ENCODE peak calls at places on chromosome 5, in seven cellular contexts. R, Z, N, C, P, K and V are unnamed samples. For H3K36me3, the result is how much of the 10 kb centered on the place peaks cover.

GRCh38 chr5:89703799-89704198 is 705.8 kb downstream of the CETN3 start:
- DNase-seq in R (no peak), Z (no peak), N (no peak), C (no peak), P (no peak), K (no peak), V (peak)

GRCh38 chr5:82603280-82603987 is 325.3 kb upstream of the RPS23 start:
- DNase-seq in R (no peak), Z (no peak), N (no peak), C (no peak), P (no peak), K (no peak), V (no peak)

GRCh38 chr5:88889165-88890069 is 6.4 kb upstream of the MEF2C start:
- DNase-seq in R (peak), Z (peak), N (peak), C (no peak), P (no peak), K (peak), V (no peak)

GRCh38 chr5:179122411-179123108 is 62.4 kb downstream of the ZNF354C start:
- DNase-seq in R (peak), Z (no peak), N (no peak), C (no peak), P (no peak), K (peak), V (no peak)

GRCh38 chr5:10532421-10532820 is 31.4 kb upstream of the ANKRD33B start:
- DNase-seq in R (peak), Z (no peak), N (no peak), C (no peak), P (no peak), K (no peak), V (no peak)

GRCh38 chr5:95861858-95862561 is 39.5 kb upstream of the GLRX start:
- DNase-seq in R (no peak), Z (no peak), N (peak), C (peak), P (no peak), K (peak), V (no peak)

GRCh38 chr5:172795401-172795977 is 24.5 kb upstream of the DUSP1 start:
- DNase-seq in R (peak), Z (peak), N (peak), C (peak), P (no peak), K (peak), V (no peak)

GRCh38 chr5:78568212-78568611 is 80.4 kb downstream of the LHFPL2 start:
- DNase-seq in R (no peak), Z (no peak), N (no peak), C (no peak), P (no peak), K (no peak), V (no peak)

GRCh38 chr5:157290981-157291711 is 25.2 kb downstream of the CYFIP2 start:
- DNase-seq in R (no peak), Z (no peak), N (no peak), C (peak), P (no peak), K (peak), V (no peak)

GRCh38 chr5:72848474-72849428 is 32.3 kb downstream of the TNPO1 start:
- DNase-seq in R (peak), Z (peak), N (peak), C (peak), P (peak), K (peak), V (no peak)

GRCh38 chr5:159301351-159301911 is 28.9 kb downstream of the IL12B start:
- DNase-seq in R (no peak), Z (no peak), N (peak), C (no peak), P (no peak), K (no peak), V (no peak)

GRCh38 chr5:83744851-83745250 is 24.2 kb upstream of the HAPLN1 start:
- DNase-seq in R (no peak), Z (no peak), N (peak), C (peak), P (no peak), K (no peak), V (no peak)

GRCh38 chr5:20554001-20554400 is 566.0 kb upstream of the CDH18 start:
- DNase-seq in R (no peak), Z (no peak), N (no peak), C (no peak), P (no peak), K (no peak), V (no peak)

GRCh38 chr5:150502106-150502505 is 5.8 kb upstream of the NDST1 start:
- DNase-seq in R (no peak), Z (no peak), N (peak), C (no peak), P (no peak), K (no peak), V (no peak)

GRCh38 chr5:77518304-77518703 is 26.2 kb upstream of the WDR41 start:
- DNase-seq in R (no peak), Z (no peak), N (peak), C (no peak), P (no peak), K (no peak), V (no peak)

GRCh38 chr5:134250949-134251348 is 25.1 kb upstream of the PPP2CA start:
- DNase-seq in R (no peak), Z (no peak), N (no peak), C (no peak), P (no peak), K (no peak), V (no peak)

GRCh38 chr5:158384535-158385421 is 525.8 kb upstream of the CLINT1 start:
- DNase-seq in R (peak), Z (no peak), N (peak), C (peak), P (no peak), K (no peak), V (no peak)

GRCh38 chr5:138926688-138927448 is 51.7 kb upstream of the LRRTM2 start:
- DNase-seq in R (peak), Z (no peak), N (no peak), C (no peak), P (no peak), K (no peak), V (no peak)

GRCh38 chr5:103255666-103256065 is 2.9 kb upstream of the MACIR start:
- DNase-seq in R (no peak), Z (no peak), N (no peak), C (no peak), P (no peak), K (no peak), V (no peak)

GRCh38 chr5:181246276-181247050 is 2.8 kb upstream of the RACK1 start:
- DNase-seq in R (peak), Z (peak), N (peak), C (peak), P (no peak), K (peak), V (no peak)

GRCh38 chr5:75167345-75167744 is 69.3 kb downstream of the ANKRD31 start:
- DNase-seq in R (no peak), Z (no peak), N (no peak), C (peak), P (no peak), K (no peak), V (peak)

GRCh38 chr5:143094087-143094511 is 309.4 kb downstream of the NR3C1 start:
- DNase-seq in R (no peak), Z (no peak), N (peak), C (no peak), P (no peak), K (no peak), V (peak)
- H3K27ac ChIP-seq in R (no peak), Z (no peak), N (no peak), C (no peak), P (no peak), K (no peak), V (no peak)

DNA sequence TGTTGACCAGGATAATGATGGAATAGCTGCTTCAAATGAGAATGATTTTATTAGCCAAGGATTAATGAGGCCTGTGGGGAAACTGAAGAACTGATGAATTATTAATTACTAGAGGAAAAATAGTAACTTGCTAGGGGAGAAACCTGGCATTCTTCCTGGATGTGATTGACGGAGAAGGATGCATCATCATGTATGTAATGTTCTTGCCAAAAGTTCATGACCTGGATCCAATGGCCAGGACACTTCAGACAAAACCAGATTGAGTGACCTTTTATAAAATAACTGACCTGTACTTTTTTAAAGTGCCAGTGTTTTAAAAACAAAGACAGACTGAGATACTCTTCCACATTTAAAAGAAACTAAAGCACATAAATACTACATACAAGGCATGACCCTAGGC is 23.7 kb downstream of the KIAA1191 start:
- DNase-seq in R (no peak), Z (no peak), N (no peak), C (no peak), P (no peak), K (peak), V (no peak)
- H3K36me3 ChIP-seq in R (under half), Z (under half), N (under half), C (under half), P (under half), K (under half), V (under half)

GRCh38 chr5:67013719-67014118 is 182.9 kb downstream of the CD180 start:
- DNase-seq in R (no peak), Z (no peak), N (no peak), C (no peak), P (no peak), K (no peak), V (no peak)
- H3K27ac ChIP-seq in R (no peak), Z (peak), N (no peak), C (no peak), P (no peak), K (no peak), V (no peak)

DNA sequence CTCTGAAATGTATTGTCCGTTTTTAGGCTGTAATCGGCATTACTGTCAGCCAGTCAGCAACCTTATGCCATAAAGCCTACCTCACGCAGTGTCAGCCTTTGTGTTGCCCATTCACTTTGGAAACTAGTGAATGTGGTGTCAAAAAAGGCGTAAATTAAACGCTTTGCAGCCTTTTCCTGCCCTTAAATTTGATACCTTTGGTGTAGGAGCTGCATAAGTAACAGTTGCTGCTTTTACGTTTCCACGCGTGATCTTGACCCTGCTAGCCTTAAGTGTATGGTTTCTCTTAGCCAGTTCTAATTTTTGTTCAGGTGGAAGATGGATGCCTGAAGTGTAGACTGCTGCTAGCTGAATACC is 257.7 kb downstream of the EPB41L4A start:
- DNase-seq in R (no peak), Z (no peak), N (no peak), C (no peak), P (no peak), K (no peak), V (no peak)
- H3K36me3 ChIP-seq in R (under half), Z (under half), N (under half), C (under half), P (under half), K (under half), V (under half)

DNA sequence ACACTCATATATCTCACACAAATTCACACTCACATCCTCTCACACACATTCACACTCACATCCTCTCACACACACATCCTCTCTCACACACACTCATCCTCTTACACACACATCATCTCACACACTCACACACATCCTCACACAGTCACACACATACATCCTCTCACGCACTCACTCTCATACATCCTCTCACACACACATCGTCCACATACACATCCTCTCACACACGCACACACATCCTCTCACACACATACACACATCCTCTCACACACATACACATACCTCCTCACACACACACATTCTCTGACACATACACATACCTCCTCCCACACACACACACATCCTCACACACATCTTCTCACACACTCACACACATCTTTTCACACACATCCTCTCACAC is 129.1 kb upstream of the SLC30A5 start:
- DNase-seq in R (no peak), Z (no peak), N (no peak), C (no peak), P (no peak), K (no peak), V (no peak)
- H3K27ac ChIP-seq in R (no peak), Z (no peak), N (no peak), C (no peak), P (no peak), K (no peak), V (no peak)